ENCODE peak calls at places on chromosomes 4 and X, in four cellular contexts. L is upper lobe of right lung, E is A549, B is brain microvascular endothelial cell. V is an unnamed sample.

GRCh38 chr4:37885496-37885895 is 5.4 kb upstream of the TBC1D1 start:
- DNase-seq in B (peak), L (no peak), E (no peak), V (no peak)

GRCh38 chrX:13825178-13825762 is 8.4 kb upstream of the GPM6B start:
- DNase-seq in L (no peak), B (no peak), E (no peak), V (no peak)

GRCh38 chrX:123481908-123482873 is 250.7 kb downstream of the THOC2 start:
- DNase-seq in E (no peak), L (no peak), B (no peak), V (peak)

GRCh38 chr4:41548305-41548704 is 10.3 kb downstream of the LIMCH1 start:
- DNase-seq in E (no peak), L (no peak), B (no peak), V (no peak)

GRCh38 chrX:11787564-11787963 is 29.5 kb downstream of the MSL3 start:
- DNase-seq in B (peak), E (peak), L (peak), V (peak)

GRCh38 chrX:35380808-35381700 is 417.1 kb upstream of the MAGEB16 start:
- DNase-seq in L (no peak), B (no peak), E (peak), V (peak)

GRCh38 chrX:135114392-135114791 is 5.9 kb downstream of the ETDB start:
- DNase-seq in B (no peak), E (no peak), L (no peak), V (no peak)

GRCh38 chr4:6562931-6563901 is 11.8 kb upstream of the MAN2B2 start:
- DNase-seq in E (peak), L (no peak), B (no peak), V (no peak)

GRCh38 chrX:52271212-52271611 is 86.5 kb downstream of the MAGED4 start:
- DNase-seq in E (no peak), B (no peak), L (no peak), V (peak)

DNA sequence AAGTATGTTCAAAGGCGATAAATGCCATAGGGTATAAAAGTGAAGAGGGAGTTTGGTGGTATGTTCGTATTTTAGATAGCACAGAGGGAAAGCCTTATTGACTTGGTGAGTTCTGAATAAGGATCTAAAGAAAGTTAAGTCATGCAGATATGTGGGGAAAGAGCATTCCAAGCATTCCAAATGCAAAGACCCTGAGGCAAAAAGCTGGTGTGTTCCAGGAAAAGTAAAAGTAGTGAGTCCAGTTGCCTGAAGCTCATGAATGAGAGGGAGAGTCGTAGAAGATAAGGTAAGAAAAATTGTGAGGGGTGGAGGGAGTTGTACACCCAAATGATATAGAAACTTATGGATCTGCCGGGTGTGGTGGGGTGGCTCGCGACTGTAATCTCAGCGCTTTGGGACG is 426.7 kb downstream of the RPA4 start:
- DNase-seq in L (no peak), E (no peak), B (no peak), V (peak)
- H3K27ac ChIP-seq in L (no peak), E (no peak), B (no peak), V (no peak)

DNA sequence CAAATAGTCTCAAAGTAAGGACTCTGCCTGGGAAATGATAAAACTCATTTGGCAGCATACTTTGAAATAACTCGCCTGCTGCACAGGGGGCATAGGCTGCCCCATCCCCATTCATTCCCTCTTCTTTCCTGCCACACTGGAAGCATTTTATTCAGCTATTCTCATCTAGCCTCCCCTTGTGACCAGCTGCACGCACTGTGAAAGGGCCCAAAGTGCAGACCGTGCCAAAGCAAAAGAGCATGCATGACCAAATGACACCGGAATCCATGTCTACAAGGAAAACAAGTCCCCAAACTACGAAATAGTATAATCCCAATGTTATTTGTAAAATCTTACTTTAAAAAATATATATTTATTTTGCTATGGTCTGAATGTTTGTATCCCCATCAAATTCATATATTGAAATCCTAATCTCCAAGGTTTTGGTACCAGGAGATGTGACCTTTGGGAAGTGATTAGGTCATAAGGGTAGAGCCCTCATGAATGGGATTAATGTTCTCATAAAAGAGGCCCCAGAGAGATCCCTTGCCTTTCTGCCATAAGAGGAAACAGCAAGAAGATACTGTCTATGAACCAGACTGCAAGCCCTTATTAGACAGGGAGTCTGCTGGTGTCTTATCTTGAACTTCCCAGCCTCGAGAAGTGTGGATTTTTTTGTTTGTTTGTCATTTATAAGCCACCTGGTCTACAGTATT is 77.3 kb upstream of the PRSS48 start:
- DNase-seq in B (no peak), L (no peak), E (no peak), V (no peak)
- H3K4me3 ChIP-seq in B (no peak), L (no peak), E (no peak), V (no peak)

GRCh38 chr4:186693894-186694293 is 29.8 kb downstream of the FAT1 start:
- DNase-seq in B (no peak), L (no peak), E (no peak), V (no peak)
- TF ChIP-seq CTCF in B (no peak), L (no peak), E (no peak), V (no peak)

DNA sequence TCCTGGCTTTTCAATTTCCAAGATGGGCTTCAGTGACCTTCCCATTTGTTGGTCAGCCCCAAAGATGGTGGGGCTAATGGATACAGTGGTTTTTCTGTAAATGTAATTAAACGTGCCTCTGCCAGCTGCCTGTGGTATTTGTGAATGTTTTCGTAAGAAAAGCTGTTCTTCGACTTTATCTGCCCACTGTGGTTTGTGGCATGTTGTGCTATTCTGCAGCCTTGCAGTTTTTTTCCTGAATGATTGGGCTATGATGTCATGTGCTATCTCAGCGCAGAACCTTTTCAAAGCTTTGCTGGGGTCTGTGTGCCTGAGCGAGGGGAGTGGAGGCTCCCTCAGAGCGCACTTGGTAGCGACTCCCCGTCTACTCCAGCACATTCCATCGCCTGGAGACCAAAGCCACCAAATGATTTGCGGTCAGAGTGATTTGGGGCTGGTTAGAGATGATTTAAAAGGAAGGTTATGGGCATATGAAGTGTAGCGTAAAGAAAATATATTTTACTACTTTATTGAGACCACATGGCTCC is 137.5 kb downstream of the PALLD start:
- DNase-seq in B (peak), E (no peak), L (no peak), V (peak)
- H3K27ac ChIP-seq in B (peak), E (peak), L (no peak), V (no peak)

DNA sequence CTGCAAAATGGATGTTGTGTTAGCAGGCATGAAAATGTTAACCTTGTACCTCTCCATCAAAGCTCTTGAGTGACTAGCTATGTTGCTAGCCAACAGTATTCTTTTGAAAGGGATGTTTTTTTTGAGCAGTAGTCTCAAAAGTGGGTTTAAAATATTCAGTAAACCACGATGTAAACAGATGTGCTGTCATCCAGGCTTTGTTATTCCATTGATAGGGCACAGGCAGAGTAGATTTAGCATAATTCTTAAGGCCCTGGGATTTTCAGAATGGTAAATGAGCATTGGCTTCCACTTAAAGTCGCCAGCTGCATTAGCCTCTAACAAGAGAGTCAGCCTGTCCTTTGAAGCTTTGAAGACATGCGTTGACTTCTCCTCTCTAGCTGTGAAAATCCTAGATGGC is 18.4 kb downstream of the FGF2 start:
- DNase-seq in B (no peak), E (no peak), L (no peak), V (no peak)
- H3K4me3 ChIP-seq in B (no peak), E (no peak), L (no peak), V (no peak)

DNA sequence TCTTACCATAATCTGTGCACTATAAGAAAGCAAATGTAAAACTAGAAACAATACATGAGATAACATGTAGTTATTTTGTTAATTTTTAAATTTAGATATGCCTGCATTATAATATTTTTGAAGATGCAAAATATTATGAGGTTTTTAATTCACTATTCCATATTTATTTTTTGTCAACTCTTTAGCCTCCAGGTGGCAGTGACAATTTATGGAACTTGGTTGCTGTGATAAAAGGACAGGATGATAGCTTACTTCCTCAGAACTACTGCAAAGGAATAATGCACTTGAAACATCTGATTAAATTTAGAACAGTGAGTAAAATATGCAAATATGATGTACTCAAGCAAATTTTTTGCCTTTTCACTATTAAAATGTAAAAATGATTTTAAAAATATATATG is 45.1 kb downstream of the SPATA4 start:
- DNase-seq in B (peak), L (no peak), E (no peak), V (peak)
- TF ChIP-seq CTCF in B (peak), L (peak), E (peak), V (peak)

GRCh38 chrX:20374450-20374849 is 107.7 kb upstream of the RPS6KA3 start:
- DNase-seq in B (no peak), E (no peak), L (no peak), V (no peak)
- H3K27ac ChIP-seq in B (no peak), E (peak), L (peak), V (no peak)

DNA sequence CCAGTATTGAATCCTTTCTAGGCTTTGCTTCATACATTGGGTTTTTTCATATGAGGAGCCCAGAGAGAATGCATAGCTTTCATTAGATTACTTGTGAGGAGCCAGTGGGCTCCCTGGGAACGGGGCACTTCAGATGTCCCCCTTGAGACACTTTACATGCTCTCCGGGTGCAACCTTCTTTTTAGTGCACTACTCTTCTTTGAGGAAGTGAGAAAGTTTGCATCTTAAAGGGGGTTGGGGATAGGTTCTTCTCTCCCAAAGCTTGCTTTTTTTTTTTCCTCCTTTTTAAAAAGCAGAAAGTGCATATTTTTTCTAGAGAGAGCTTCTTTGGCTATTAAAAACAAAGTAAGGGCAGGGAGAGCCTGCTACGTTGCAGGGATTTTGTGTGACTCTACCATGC is 4.3 kb downstream of the HADH start:
- DNase-seq in B (no peak), E (no peak), L (no peak), V (no peak)
- H3K4me3 ChIP-seq in B (no peak), E (no peak), L (no peak), V (no peak)